ENCODE peak calls at places on chromosomes 5 and 9, in four cellular contexts. L is kidney epithelial cell, C is psoas muscle, U is GM23248. J is an unnamed sample.

GRCh38 chr5:126488362-126489065 is 65.3 kb downstream of the GRAMD2B start:
- DNase-seq in L (no peak), C (no peak), U (no peak), J (no peak)

GRCh38 chr5:116032094-116032517 is at the start of gene ARL14EPL:
- DNase-seq in L (peak; percentile 82), C (peak; percentile 65), U (peak; percentile 89), J (no peak)

GRCh38 chr5:100902406-100903035 is 561 bp downstream of the ST8SIA4 start:
- DNase-seq in L (no peak), C (no peak), U (peak; percentile 15), J (no peak)

GRCh38 chr5:73418244-73418691 is 30.3 kb downstream of the FOXD1 start:
- DNase-seq in L (no peak), C (no peak), U (peak; percentile 80), J (no peak)

GRCh38 chr9:130892503-130893249 is 3.9 kb downstream of the QRFP start:
- DNase-seq in L (no peak), C (no peak), U (no peak), J (no peak)

GRCh38 chr9:137492464-137493162 is 33.5 kb upstream of the NSMF start:
- DNase-seq in L (no peak), C (no peak), U (peak; percentile 34), J (no peak)

GRCh38 chr9:93503381-93503780 is 50.0 kb upstream of the FAM120AOS start:
- DNase-seq in L (no peak), C (no peak), U (no peak), J (no peak)

GRCh38 chr9:85114799-85115198 is 445.3 kb downstream of the NTRK2 start:
- DNase-seq in L (peak; percentile 2), C (no peak), U (no peak), J (no peak)

GRCh38 chr9:101480386-101480785 is 44.8 kb upstream of the ALDOB start:
- DNase-seq in L (no peak), C (no peak), U (no peak), J (no peak)

GRCh38 chr5:145471831-145472616 is 363.1 kb downstream of the PRELID2 start:
- DNase-seq in L (peak; percentile 55), C (no peak), U (peak; percentile 18), J (no peak)

GRCh38 chr5:181239062-181239663 is 4.5 kb downstream of the RACK1 start:
- DNase-seq in L (no peak), C (no peak), U (no peak), J (no peak)

GRCh38 chr5:178068293-178068692 is 45.0 kb upstream of the N4BP3 start:
- DNase-seq in L (no peak), C (no peak), U (no peak), J (no peak)

GRCh38 chr5:53323943-53324642 is 156.3 kb upstream of the FST start:
- DNase-seq in L (no peak), C (no peak), U (no peak), J (no peak)

GRCh38 chr9:105385372-105385985 is 62.4 kb upstream of the FSD1L start:
- DNase-seq in L (no peak), C (no peak), U (no peak), J (no peak)

GRCh38 chr9:7239708-7240107 is 481.9 kb downstream of the KDM4C start:
- DNase-seq in L (no peak), C (no peak), U (no peak), J (no peak)

GRCh38 chr5:78509884-78510769 is 138.4 kb downstream of the LHFPL2 start:
- DNase-seq in L (no peak), C (peak; percentile 87), U (peak; percentile 61), J (peak; percentile 23)

GRCh38 chr9:131264231-131264630 is 12.1 kb downstream of the FAM78A start:
- DNase-seq in L (no peak), C (peak; percentile 74), U (no peak), J (peak; percentile 67)

GRCh38 chr9:109182940-109183798 is 16.1 kb upstream of the FRRS1L start:
- DNase-seq in L (no peak), C (no peak), U (peak; percentile 51), J (no peak)

GRCh38 chr9:138010274-138010800 is 132.8 kb downstream of the CACNA1B start:
- DNase-seq in L (no peak), C (peak; percentile 9), U (no peak), J (no peak)

DNA sequence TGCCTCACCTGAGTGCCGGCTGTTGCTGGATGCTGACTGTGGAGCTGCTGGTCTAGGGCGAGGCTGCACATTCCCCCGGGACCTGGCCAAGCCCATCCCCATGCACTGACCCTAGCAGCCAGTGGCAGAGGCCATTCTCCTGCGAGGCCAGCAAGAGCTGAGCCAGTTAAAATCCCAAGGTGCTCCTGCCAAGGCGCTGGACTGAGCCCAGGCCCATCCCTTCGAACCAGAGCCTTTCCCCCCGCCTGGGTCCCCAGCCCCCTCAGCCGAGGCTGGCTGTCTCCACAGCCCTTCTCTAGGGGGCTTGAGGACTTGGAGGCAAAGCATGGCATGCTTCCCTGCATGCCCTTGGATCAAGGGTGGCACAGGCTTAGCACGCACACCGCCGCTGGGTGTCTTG is 1.6 kb downstream of the ADAMTSL2 start:
- DNase-seq in L (no peak), C (no peak), U (no peak), J (no peak)
- H3K27me3 ChIP-seq in L (peaks cover 86% of the 10 kb centered on the region), C (peaks cover 56% of the 10 kb centered on the region), U (peaks cover 29% of the 10 kb centered on the region), J (no peaks in the 10 kb centered on the region)

GRCh38 chr5:140220032-140220697 is 45.2 kb downstream of the CYSTM1 start:
- DNase-seq in L (peak; percentile 66), C (no peak), U (peak; percentile 75), J (no peak)

GRCh38 chr5:140219068-140219971 is 44.3 kb downstream of the CYSTM1 start:
- DNase-seq in L (no peak), C (no peak), U (peak; percentile 16), J (no peak)

GRCh38 chr5:140222416-140222815 is 47.4 kb downstream of the CYSTM1 start:
- DNase-seq in L (no peak), C (no peak), U (no peak), J (no peak)

GRCh38 chr5:140221697-140222223 is 46.8 kb downstream of the CYSTM1 start:
- DNase-seq in L (peak; percentile 61), C (peak; percentile 86), U (peak; percentile 93), J (no peak)

DNA sequence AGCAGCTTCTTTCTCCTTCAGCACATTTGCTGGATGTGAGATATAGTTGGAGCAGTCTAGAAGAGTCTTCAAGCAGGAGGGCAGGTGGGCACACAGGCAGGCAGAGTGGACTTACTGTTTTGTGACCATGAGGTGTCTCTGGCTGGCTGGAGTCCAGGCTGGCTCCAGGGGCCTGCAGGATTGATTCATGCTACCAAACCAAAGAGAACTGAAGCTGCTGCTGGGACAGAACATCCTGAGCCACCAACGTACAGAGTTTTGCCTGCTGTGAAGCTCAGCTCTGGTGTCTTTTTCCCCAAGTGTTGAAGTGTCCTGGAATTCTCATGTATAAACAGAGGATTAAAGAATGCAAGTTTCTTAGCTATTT is 45.7 kb downstream of the CYSTM1 start:
- DNase-seq in L (no peak), C (peak; percentile 92), U (no peak), J (no peak)
- H3K27me3 ChIP-seq in L (no peaks in the 10 kb centered on the region), C (no peaks in the 10 kb centered on the region), U (no peaks in the 10 kb centered on the region), J (no peaks in the 10 kb centered on the region)

GRCh38 chr5:50724-51499 is 41.1 kb upstream of the PLEKHG4B start:
- DNase-seq in L (no peak), C (no peak), U (no peak), J (no peak)
- H3K27me3 ChIP-seq in L (peaks cover 32% of the 10 kb centered on the region), C (peaks cover 64% of the 10 kb centered on the region), U (peaks cover 33% of the 10 kb centered on the region), J (peaks cover 7% of the 10 kb centered on the region)

GRCh38 chr9:1845421-1845820 is 169.7 kb upstream of the SMARCA2 start:
- DNase-seq in L (no peak), C (no peak), U (no peak), J (no peak)
- H3K27me3 ChIP-seq in L (no peaks in the 10 kb centered on the region), C (no peaks in the 10 kb centered on the region), U (no peaks in the 10 kb centered on the region), J (no peaks in the 10 kb centered on the region)

GRCh38 chr9:114718801-114719221 is 36.8 kb upstream of the TEX48 start:
- DNase-seq in L (peak; percentile 69), C (no peak), U (no peak), J (peak; percentile 78)
- H3K27me3 ChIP-seq in L (no peaks in the 10 kb centered on the region), C (peaks cover 8% of the 10 kb centered on the region), U (peaks cover 7% of the 10 kb centered on the region), J (no peaks in the 10 kb centered on the region)

GRCh38 chr5:175573493-175574269 is 84.2 kb upstream of the HRH2 start:
- DNase-seq in L (no peak), C (no peak), U (no peak), J (no peak)

GRCh38 chr5:175579742-175580432 is 78.0 kb upstream of the HRH2 start:
- DNase-seq in L (no peak), C (no peak), U (no peak), J (no peak)

GRCh38 chr5:175576096-175576495 is 81.8 kb upstream of the HRH2 start:
- DNase-seq in L (no peak), C (no peak), U (no peak), J (no peak)

GRCh38 chr5:175575301-175575700 is 82.6 kb upstream of the HRH2 start:
- DNase-seq in L (no peak), C (no peak), U (no peak), J (no peak)

DNA sequence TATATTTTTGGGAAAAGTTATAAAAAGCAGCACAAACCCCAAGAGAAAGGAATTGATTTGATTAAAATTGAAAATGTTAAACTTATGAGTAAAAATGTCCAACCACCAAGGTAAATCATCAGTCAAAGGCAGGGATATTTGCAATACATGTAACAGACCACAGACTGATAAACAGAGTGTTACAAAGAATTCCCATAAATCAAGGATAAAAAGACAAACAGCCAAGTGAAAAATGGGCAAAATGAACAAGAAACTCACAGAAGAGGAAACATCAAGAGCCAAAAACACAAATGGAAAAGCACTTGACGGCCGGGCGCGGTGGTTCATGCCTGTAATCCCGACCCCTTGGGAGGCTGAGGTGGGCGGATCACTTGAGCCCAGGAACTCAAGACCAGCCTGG is 81.3 kb upstream of the HRH2 start:
- DNase-seq in L (no peak), C (no peak), U (no peak), J (no peak)
- H3K27me3 ChIP-seq in L (peaks cover 3% of the 10 kb centered on the region), C (peaks cover 18% of the 10 kb centered on the region), U (no peaks in the 10 kb centered on the region), J (no peaks in the 10 kb centered on the region)

GRCh38 chr9:116058421-116058820 is 95.2 kb upstream of the PAPPA start:
- DNase-seq in L (no peak), C (no peak), U (no peak), J (no peak)

GRCh38 chr9:116059466-116059865 is 94.1 kb upstream of the PAPPA start:
- DNase-seq in L (no peak), C (no peak), U (peak; percentile 35), J (no peak)

GRCh38 chr9:116060631-116061030 is 93.0 kb upstream of the PAPPA start:
- DNase-seq in L (no peak), C (no peak), U (no peak), J (no peak)

GRCh38 chr9:116062206-116062550 is 91.4 kb upstream of the PAPPA start:
- DNase-seq in L (no peak), C (no peak), U (no peak), J (no peak)

DNA sequence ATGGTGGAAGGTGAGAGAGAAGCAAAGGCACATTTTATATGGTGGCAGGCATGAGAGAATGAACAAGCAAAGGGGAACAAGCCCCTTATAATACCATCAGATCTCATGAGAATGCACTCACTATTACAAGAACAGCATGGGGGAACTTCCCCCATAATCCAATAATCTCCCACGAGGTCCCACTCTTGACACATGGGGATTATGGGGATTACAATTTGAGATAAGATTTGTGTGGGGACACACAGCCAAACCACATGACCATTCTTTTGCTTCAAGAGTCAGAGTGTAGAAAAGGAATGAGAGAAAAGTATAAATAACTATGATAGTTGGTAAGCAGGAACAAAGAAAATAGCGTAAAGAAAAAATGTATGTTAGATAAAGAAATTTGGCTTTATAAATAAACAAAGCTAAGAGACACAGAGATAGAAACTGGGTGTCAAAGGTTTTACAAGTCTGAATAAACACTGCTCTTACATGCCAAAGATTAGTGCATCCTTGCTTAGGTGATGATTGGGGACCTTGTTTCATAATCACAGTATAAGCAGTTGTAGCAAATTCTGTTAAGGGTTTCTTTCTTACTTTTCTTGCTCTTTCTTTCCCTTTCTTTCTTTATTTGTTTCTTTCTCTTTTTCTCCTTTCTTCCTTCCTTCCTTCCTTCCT is 91.9 kb upstream of the PAPPA start:
- DNase-seq in L (no peak), C (no peak), U (no peak), J (no peak)
- H3K27me3 ChIP-seq in L (no peaks in the 10 kb centered on the region), C (no peaks in the 10 kb centered on the region), U (no peaks in the 10 kb centered on the region), J (no peaks in the 10 kb centered on the region)